ENCODE peak calls at places on chromosomes 13 and 19, in eight cellular contexts. P is lower leg skin; R is CD8-positive, alpha-beta T cell; N is fibroblast of lung; D is heart left ventricle; M is dorsolateral prefrontal cortex; O is psoas muscle; F is DND-41. V is an unnamed sample.

GRCh38 chr19:7539827-7540425 is 4.4 kb downstream of the PNPLA6 start:
- DNase-seq in P (no peak), R (no peak), N (no peak), D (no peak), M (no peak), O (no peak), F (no peak), V (no peak)

GRCh38 chr19:54160182-54160811 is 776 bp upstream of the LENG1 start:
- DNase-seq in P (no peak), R (no peak), N (no peak), D (no peak), M (no peak), O (no peak), F (peak), V (no peak)

GRCh38 chr13:60267498-60268202 is 103.9 kb upstream of the DIAPH3 start:
- DNase-seq in P (no peak), R (peak), N (no peak), D (no peak), M (no peak), O (no peak), F (peak), V (peak)

GRCh38 chr13:39401091-39401647 is 201.8 kb downstream of the LHFPL6 start:
- DNase-seq in P (no peak), R (no peak), N (no peak), D (no peak), M (peak), O (no peak), F (no peak), V (no peak)

GRCh38 chr19:13090511-13091231 is 12.0 kb downstream of the LYL1 start:
- DNase-seq in P (no peak), R (no peak), N (no peak), D (no peak), M (no peak), O (no peak), F (no peak), V (no peak)

GRCh38 chr13:114142640-114143490 is 10.4 kb upstream of the RASA3 start:
- DNase-seq in P (no peak), R (peak), N (peak), D (peak), M (no peak), O (peak), F (peak), V (peak)

GRCh38 chr19:15780595-15781418 is 6.7 kb upstream of the OR10H5 start:
- DNase-seq in P (peak), R (no peak), N (no peak), D (no peak), M (peak), O (no peak), F (no peak), V (no peak)

GRCh38 chr19:16376649-16377048 is 52.0 kb downstream of the KLF2 start:
- DNase-seq in P (no peak), R (peak), N (no peak), D (no peak), M (no peak), O (peak), F (peak), V (no peak)

GRCh38 chr13:62049992-62050391 is 634.3 kb upstream of the PCDH20 start:
- DNase-seq in P (no peak), R (no peak), N (no peak), D (no peak), M (no peak), O (no peak), F (no peak), V (no peak)

GRCh38 chr19:50003254-50003788 is 21.9 kb downstream of the VRK3 start:
- DNase-seq in P (no peak), R (no peak), N (peak), D (no peak), M (no peak), O (no peak), F (no peak), V (no peak)

GRCh38 chr19:7272856-7273578 is 21.2 kb downstream of the INSR start:
- DNase-seq in P (no peak), R (no peak), N (no peak), D (no peak), M (no peak), O (no peak), F (peak), V (no peak)

GRCh38 chr19:8607386-8607785 is 3.1 kb downstream of the ADAMTS10 start:
- DNase-seq in P (no peak), R (no peak), N (peak), D (peak), M (no peak), O (no peak), F (no peak), V (no peak)

GRCh38 chr13:28048768-28049167 is 51.6 kb downstream of the FLT3 start:
- DNase-seq in P (no peak), R (no peak), N (no peak), D (no peak), M (no peak), O (no peak), F (no peak), V (no peak)

GRCh38 chr13:100881291-100881864 is 206.8 kb upstream of the TMTC4 start:
- DNase-seq in P (no peak), R (no peak), N (no peak), D (no peak), M (no peak), O (no peak), F (no peak), V (no peak)

GRCh38 chr13:100203696-100204367 is 114.9 kb downstream of the PCCA start:
- DNase-seq in P (no peak), R (no peak), N (peak), D (no peak), M (no peak), O (no peak), F (peak), V (no peak)

GRCh38 chr19:41936961-41937360 is 8.7 kb upstream of the ERFL start:
- DNase-seq in P (no peak), R (no peak), N (no peak), D (no peak), M (no peak), O (no peak), F (no peak), V (no peak)

GRCh38 chr13:98576963-98577822 is at the start of gene STK24:
- DNase-seq in P (no peak), R (peak), N (peak), D (peak), M (peak), O (peak), F (peak), V (peak)

GRCh38 chr19:33239223-33239975 is 13.7 kb upstream of the SLC7A10 start:
- DNase-seq in P (no peak), R (no peak), N (no peak), D (no peak), M (no peak), O (no peak), F (no peak), V (no peak)

GRCh38 chr13:32650705-32651311 is 64.6 kb downstream of the PDS5B start:
- DNase-seq in P (peak), R (peak), N (peak), D (no peak), M (peak), O (no peak), F (peak), V (peak)

GRCh38 chr19:33702606-33703437 is 81.1 kb downstream of the CHST8 start:
- DNase-seq in P (no peak), R (no peak), N (no peak), D (no peak), M (no peak), O (no peak), F (no peak), V (no peak)

GRCh38 chr13:24540236-24541126 is 27.9 kb upstream of the PARP4 start:
- DNase-seq in P (no peak), R (no peak), N (no peak), D (no peak), M (no peak), O (no peak), F (no peak), V (no peak)

GRCh38 chr19:35135389-35135909 is 590 bp upstream of the LGI4 start:
- DNase-seq in P (no peak), R (peak), N (peak), D (peak), M (peak), O (peak), F (peak), V (peak)

GRCh38 chr19:53916004-53916403 is 6.9 kb downstream of the CACNG7 start:
- DNase-seq in P (no peak), R (no peak), N (no peak), D (no peak), M (no peak), O (no peak), F (no peak), V (no peak)

GRCh38 chr13:100855151-100855550 is 180.6 kb upstream of the TMTC4 start:
- DNase-seq in P (no peak), R (no peak), N (no peak), D (no peak), M (no peak), O (no peak), F (no peak), V (no peak)

GRCh38 chr13:99895428-99895998 is 76.1 kb downstream of the ZIC5 start:
- DNase-seq in P (no peak), R (peak), N (peak), D (no peak), M (no peak), O (no peak), F (no peak), V (no peak)

GRCh38 chr19:7348587-7349230 is at the start of gene ARHGEF18:
- DNase-seq in P (no peak), R (peak), N (no peak), D (peak), M (no peak), O (no peak), F (peak), V (no peak)

GRCh38 chr13:32300920-32301319 is 14.2 kb downstream of the ZAR1L start:
- DNase-seq in P (no peak), R (no peak), N (no peak), D (no peak), M (no peak), O (no peak), F (no peak), V (no peak)

GRCh38 chr19:51327066-51327985 is 14.6 kb downstream of the VSIG10L start:
- DNase-seq in P (no peak), R (peak), N (peak), D (peak), M (no peak), O (no peak), F (no peak), V (peak)

GRCh38 chr19:19068659-19069509 is 5.1 kb downstream of the SLC25A42 start:
- DNase-seq in P (no peak), R (no peak), N (no peak), D (no peak), M (peak), O (peak), F (no peak), V (no peak)

GRCh38 chr19:19063183-19064097 is at the start of gene SLC25A42:
- DNase-seq in P (peak), R (peak), N (peak), D (peak), M (peak), O (peak), F (peak), V (peak)

GRCh38 chr19:19064811-19065745 is 1.3 kb downstream of the SLC25A42 start:
- DNase-seq in P (no peak), R (peak), N (no peak), D (peak), M (peak), O (no peak), F (peak), V (no peak)

GRCh38 chr19:19064098-19064722 is 416 bp downstream of the SLC25A42 start:
- DNase-seq in P (no peak), R (no peak), N (no peak), D (peak), M (no peak), O (no peak), F (no peak), V (peak)

GRCh38 chr19:19067276-19068072 is 3.7 kb downstream of the SLC25A42 start:
- DNase-seq in P (peak), R (no peak), N (no peak), D (peak), M (no peak), O (peak), F (no peak), V (no peak)
- H3K4me3 ChIP-seq in P (no peak), R (no peak), N (no peak), D (no peak), M (no peak), O (peak), F (no peak), V (no peak)

GRCh38 chr13:102769679-102770078 is 3.9 kb downstream of the TEX30 start:
- DNase-seq in P (no peak), R (no peak), N (peak), D (no peak), M (no peak), O (no peak), F (no peak), V (no peak)
- TF ChIP-seq CTCF in P (no peak), R (no peak), N (peak), D (no peak), M (peak), O (no peak), F (no peak), V (no peak)

DNA sequence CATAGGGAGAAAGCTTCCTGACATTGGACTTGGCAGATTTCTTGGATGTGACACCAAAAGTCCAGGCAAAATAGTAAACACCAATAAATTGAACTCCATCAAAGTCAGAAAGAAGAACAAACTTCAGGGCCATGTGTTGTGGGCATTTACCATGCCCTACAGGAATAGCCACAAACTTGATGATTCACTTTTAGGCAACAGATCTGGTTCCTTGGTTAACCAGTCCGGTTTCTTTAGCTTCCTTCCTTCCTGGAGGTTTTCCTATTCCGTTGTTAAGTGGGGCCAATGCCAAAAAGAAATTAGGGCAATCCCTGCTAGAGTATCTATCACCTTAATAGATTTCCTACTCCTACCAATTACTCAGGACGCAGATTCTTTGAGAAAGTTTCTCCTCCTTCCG is 25.2 kb downstream of the IGFL1 start:
- DNase-seq in P (no peak), R (no peak), N (no peak), D (no peak), M (no peak), O (no peak), F (no peak), V (no peak)
- H3K4me3 ChIP-seq in P (no peak), R (no peak), N (no peak), D (no peak), M (no peak), O (no peak), F (no peak), V (no peak)

GRCh38 chr13:66714795-66715194 is 515.3 kb downstream of the PCDH9 start:
- DNase-seq in P (no peak), R (no peak), N (no peak), D (no peak), M (no peak), O (no peak), F (no peak), V (no peak)
- TF ChIP-seq CTCF in P (no peak), R (no peak), N (peak), D (no peak), M (no peak), O (no peak), F (peak), V (no peak)

GRCh38 chr13:76879876-76880270 is 6.3 kb downstream of the KCTD12 start:
- DNase-seq in P (no peak), R (no peak), N (no peak), D (no peak), M (no peak), O (no peak), F (no peak), V (no peak)
- H3K4me3 ChIP-seq in P (no peak), R (no peak), N (no peak), D (no peak), M (peak), O (peak), F (no peak), V (no peak)

GRCh38 chr19:5997371-5997770 is 19.4 kb upstream of the RANBP3 start:
- DNase-seq in P (no peak), R (no peak), N (no peak), D (no peak), M (no peak), O (no peak), F (no peak), V (no peak)
- TF ChIP-seq CTCF in P (no peak), R (no peak), N (no peak), D (no peak), M (no peak), O (no peak), F (no peak), V (no peak)

GRCh38 chr19:588093-588742 is 1.5 kb upstream of the HCN2 start:
- DNase-seq in P (peak), R (peak), N (peak), D (peak), M (peak), O (no peak), F (peak), V (peak)
- H3K4me3 ChIP-seq in P (no peak), R (no peak), N (no peak), D (no peak), M (peak), O (no peak), F (no peak), V (no peak)

GRCh38 chr13:66265446-66265845 is 964.7 kb downstream of the PCDH9 start:
- DNase-seq in P (no peak), R (no peak), N (no peak), D (no peak), M (no peak), O (no peak), F (no peak), V (no peak)
- TF ChIP-seq CTCF in P (no peak), R (no peak), N (no peak), D (no peak), M (no peak), O (no peak), F (no peak), V (no peak)

GRCh38 chr19:48644839-48645651 is 942 bp downstream of the CA11 start:
- DNase-seq in P (peak), R (peak), N (peak), D (peak), M (peak), O (peak), F (peak), V (peak)
- H3K4me3 ChIP-seq in P (no peak), R (peak), N (no peak), D (peak), M (peak), O (peak), F (no peak), V (no peak)

GRCh38 chr19:10468133-10468532 is 35.0 kb downstream of the KEAP1 start:
- DNase-seq in P (no peak), R (no peak), N (no peak), D (no peak), M (no peak), O (no peak), F (no peak), V (no peak)

GRCh38 chr19:10474962-10475451 is 28.1 kb downstream of the KEAP1 start:
- DNase-seq in P (no peak), R (no peak), N (no peak), D (no peak), M (no peak), O (no peak), F (no peak), V (no peak)

GRCh38 chr19:10467104-10467706 is 36.0 kb downstream of the KEAP1 start:
- DNase-seq in P (no peak), R (no peak), N (no peak), D (no peak), M (no peak), O (no peak), F (no peak), V (no peak)

GRCh38 chr19:10473192-10473591 is 30.0 kb downstream of the KEAP1 start:
- DNase-seq in P (no peak), R (no peak), N (no peak), D (no peak), M (no peak), O (no peak), F (no peak), V (peak)

GRCh38 chr19:10471909-10472308 is 31.2 kb downstream of the KEAP1 start:
- DNase-seq in P (no peak), R (no peak), N (peak), D (no peak), M (no peak), O (no peak), F (peak), V (peak)
- TF ChIP-seq CTCF in P (no peak), R (peak), N (peak), D (peak), M (peak), O (peak), F (peak), V (no peak)

V was measured in body of pancreas.